ENCODE peak calls at places on chromosomes 1 and 21, in four cellular contexts. One of them, this sample, is unnamed.

GRCh38 chr1:161993576-161993975 is 30.1 kb downstream of the OLFML2B start:
- DNase-seq in CD8-positive, alpha-beta memory T cell: no peak
- DNase-seq in effector memory CD4-positive, alpha-beta T cell: no peak
- DNase-seq in sigmoid colon: no peak
- DNase-seq in this sample: no peak

GRCh38 chr1:14786104-14786675 is 187.7 kb downstream of the KAZN start:
- DNase-seq in CD8-positive, alpha-beta memory T cell: no peak
- DNase-seq in effector memory CD4-positive, alpha-beta T cell: no peak
- DNase-seq in sigmoid colon: no peak
- DNase-seq in this sample: no peak

GRCh38 chr1:198656500-198656932 is 17.7 kb downstream of the PTPRC start:
- DNase-seq in CD8-positive, alpha-beta memory T cell: peak; percentile 93
- DNase-seq in effector memory CD4-positive, alpha-beta T cell: peak; percentile 65
- DNase-seq in sigmoid colon: peak; percentile 67
- DNase-seq in this sample: peak; percentile 67

GRCh38 chr1:30840904-30841598 is 67.5 kb downstream of the SDC3 start:
- DNase-seq in CD8-positive, alpha-beta memory T cell: no peak
- DNase-seq in effector memory CD4-positive, alpha-beta T cell: no peak
- DNase-seq in sigmoid colon: no peak
- DNase-seq in this sample: no peak

GRCh38 chr1:148166558-148167492 is 14.7 kb upstream of the NBPF11 start:
- DNase-seq in CD8-positive, alpha-beta memory T cell: no peak
- DNase-seq in effector memory CD4-positive, alpha-beta T cell: no peak
- DNase-seq in sigmoid colon: no peak
- DNase-seq in this sample: no peak

GRCh38 chr1:184875218-184875617 is 99.1 kb downstream of the NIBAN1 start:
- DNase-seq in CD8-positive, alpha-beta memory T cell: no peak
- DNase-seq in effector memory CD4-positive, alpha-beta T cell: no peak
- DNase-seq in sigmoid colon: no peak
- DNase-seq in this sample: no peak

GRCh38 chr1:181033128-181033798 is 520 bp upstream of the MR1 start:
- DNase-seq in CD8-positive, alpha-beta memory T cell: no peak
- DNase-seq in effector memory CD4-positive, alpha-beta T cell: no peak
- DNase-seq in sigmoid colon: peak; percentile 81
- DNase-seq in this sample: no peak

GRCh38 chr21:16968436-16968835 is 544.4 kb upstream of the CXADR start:
- DNase-seq in CD8-positive, alpha-beta memory T cell: no peak
- DNase-seq in effector memory CD4-positive, alpha-beta T cell: no peak
- DNase-seq in sigmoid colon: no peak
- DNase-seq in this sample: no peak

GRCh38 chr1:214551436-214552173 is at the start of gene PTPN14:
- DNase-seq in CD8-positive, alpha-beta memory T cell: no peak
- DNase-seq in effector memory CD4-positive, alpha-beta T cell: no peak
- DNase-seq in sigmoid colon: peak; percentile 95
- DNase-seq in this sample: peak; percentile 92

GRCh38 chr1:106621853-106622252 is 434.6 kb upstream of the PRMT6 start:
- DNase-seq in CD8-positive, alpha-beta memory T cell: no peak
- DNase-seq in effector memory CD4-positive, alpha-beta T cell: no peak
- DNase-seq in sigmoid colon: no peak
- DNase-seq in this sample: no peak

GRCh38 chr1:16906873-16907272 is 11.1 kb downstream of the RNU1-2 start:
- DNase-seq in CD8-positive, alpha-beta memory T cell: no peak
- DNase-seq in effector memory CD4-positive, alpha-beta T cell: no peak
- DNase-seq in sigmoid colon: no peak
- DNase-seq in this sample: no peak

GRCh38 chr1:119367332-119368124 is 1.1 kb upstream of the HAO2 start:
- DNase-seq in CD8-positive, alpha-beta memory T cell: no peak
- DNase-seq in effector memory CD4-positive, alpha-beta T cell: no peak
- DNase-seq in sigmoid colon: no peak
- DNase-seq in this sample: peak; percentile 49

GRCh38 chr1:116332461-116332860 is 40.6 kb upstream of the ATP1A1 start:
- DNase-seq in CD8-positive, alpha-beta memory T cell: no peak
- DNase-seq in effector memory CD4-positive, alpha-beta T cell: no peak
- DNase-seq in sigmoid colon: no peak
- DNase-seq in this sample: no peak

GRCh38 chr1:246554201-246554600 is 11.9 kb downstream of the TFB2M start:
- DNase-seq in CD8-positive, alpha-beta memory T cell: no peak
- DNase-seq in effector memory CD4-positive, alpha-beta T cell: no peak
- DNase-seq in sigmoid colon: no peak
- DNase-seq in this sample: no peak

GRCh38 chr1:9736241-9736640 is 84.7 kb downstream of the PIK3CD start:
- DNase-seq in CD8-positive, alpha-beta memory T cell: no peak
- DNase-seq in effector memory CD4-positive, alpha-beta T cell: no peak
- DNase-seq in sigmoid colon: no peak
- DNase-seq in this sample: no peak

GRCh38 chr1:51945591-51945990 is 44.9 kb downstream of the RAB3B start:
- DNase-seq in CD8-positive, alpha-beta memory T cell: no peak
- DNase-seq in effector memory CD4-positive, alpha-beta T cell: no peak
- DNase-seq in sigmoid colon: no peak
- DNase-seq in this sample: no peak

GRCh38 chr1:8359617-8360481 is 41.9 kb downstream of the SLC45A1 start:
- DNase-seq in CD8-positive, alpha-beta memory T cell: no peak
- DNase-seq in effector memory CD4-positive, alpha-beta T cell: no peak
- DNase-seq in sigmoid colon: no peak
- DNase-seq in this sample: no peak

GRCh38 chr1:6347641-6348487 is 45.7 kb downstream of the ACOT7 start:
- DNase-seq in CD8-positive, alpha-beta memory T cell: peak; percentile 69
- DNase-seq in effector memory CD4-positive, alpha-beta T cell: peak; percentile 42
- DNase-seq in sigmoid colon: no peak
- DNase-seq in this sample: no peak

GRCh38 chr1:110390692-110391232 is at the start of gene SLC16A4:
- DNase-seq in CD8-positive, alpha-beta memory T cell: no peak
- DNase-seq in effector memory CD4-positive, alpha-beta T cell: no peak
- DNase-seq in sigmoid colon: no peak
- DNase-seq in this sample: peak; percentile 68

GRCh38 chr1:26981146-26981846 is 12.2 kb upstream of the TRNP1 start:
- DNase-seq in CD8-positive, alpha-beta memory T cell: no peak
- DNase-seq in effector memory CD4-positive, alpha-beta T cell: no peak
- DNase-seq in sigmoid colon: no peak
- DNase-seq in this sample: no peak

GRCh38 chr1:206559661-206559995 is 52.3 kb downstream of the RASSF5 start:
- DNase-seq in CD8-positive, alpha-beta memory T cell: no peak
- DNase-seq in effector memory CD4-positive, alpha-beta T cell: no peak
- DNase-seq in sigmoid colon: no peak
- DNase-seq in this sample: no peak

GRCh38 chr1:44828841-44829440 is 14.1 kb downstream of the PTCH2 start:
- DNase-seq in CD8-positive, alpha-beta memory T cell: no peak
- DNase-seq in effector memory CD4-positive, alpha-beta T cell: no peak
- DNase-seq in sigmoid colon: no peak
- DNase-seq in this sample: no peak

GRCh38 chr1:228378453-228379164 is 28.0 kb downstream of the TRIM11 start:
- DNase-seq in CD8-positive, alpha-beta memory T cell: peak; percentile 51
- DNase-seq in effector memory CD4-positive, alpha-beta T cell: no peak
- DNase-seq in sigmoid colon: peak; percentile 86
- DNase-seq in this sample: no peak

GRCh38 chr1:117436528-117436927 is 69.3 kb downstream of the MAN1A2 start:
- DNase-seq in CD8-positive, alpha-beta memory T cell: no peak
- DNase-seq in effector memory CD4-positive, alpha-beta T cell: no peak
- DNase-seq in sigmoid colon: no peak
- DNase-seq in this sample: no peak

GRCh38 chr1:51236548-51237312 is 657 bp downstream of the RNF11 start:
- DNase-seq in CD8-positive, alpha-beta memory T cell: peak; percentile 53
- DNase-seq in effector memory CD4-positive, alpha-beta T cell: peak; percentile 11
- DNase-seq in sigmoid colon: peak; percentile 76
- DNase-seq in this sample: no peak

GRCh38 chr1:26225033-26225831 is 8.8 kb upstream of the CEP85 start:
- DNase-seq in CD8-positive, alpha-beta memory T cell: peak; percentile 16
- DNase-seq in effector memory CD4-positive, alpha-beta T cell: peak; percentile 7
- DNase-seq in sigmoid colon: peak; percentile 70
- DNase-seq in this sample: no peak

GRCh38 chr1:184664661-184665060 is 90.0 kb downstream of the EDEM3 start:
- DNase-seq in CD8-positive, alpha-beta memory T cell: no peak
- DNase-seq in effector memory CD4-positive, alpha-beta T cell: no peak
- DNase-seq in sigmoid colon: no peak
- DNase-seq in this sample: no peak